ENCODE peak calls at places on chromosomes 6 and 20, in seven cellular contexts. O is choroid plexus epithelial cell; K is stimulated activated CD8-positive, alpha-beta memory T cell treated with anti-CD3 and anti-CD28 coated beads, Interleukin-2, amount 100 ng/mL, for 48 hours; M is kidney epithelial cell; I is AG20443; U is C1 segment of cervical spinal cord; W is HTR-8/SVneo. G is an unnamed sample.
A peak's percentile ranks its signal among the peaks of the same experiment; 100 is the strongest.

GRCh38 chr6:50555982-50556381 is 157.3 kb upstream of the TFAP2D start:
- DNase-seq in M (no peak), O (no peak), W (no peak), I (no peak), U (no peak), K (no peak), G (no peak)

GRCh38 chr20:36210561-36210960 is 25.7 kb upstream of the AAR2 start:
- DNase-seq in K (no peak), O (peak; percentile 14), M (peak; percentile 25), U (no peak), W (no peak), I (no peak), G (no peak)

GRCh38 chr6:121959501-121959900 is 440.0 kb upstream of the HSF2 start:
- DNase-seq in K (no peak), M (no peak), W (no peak), U (no peak), I (no peak), O (no peak), G (peak; percentile 83)

GRCh38 chr20:49187330-49188100 is 619 bp downstream of the STAU1 start:
- DNase-seq in M (no peak), O (peak; percentile 18), U (no peak), W (no peak), K (peak; percentile 34), I (peak; percentile 49), G (peak; percentile 51)

GRCh38 chr20:11569163-11569562 is 348.5 kb upstream of the BTBD3 start:
- DNase-seq in K (no peak), W (no peak), M (no peak), O (no peak), U (no peak), I (no peak), G (no peak)

GRCh38 chr20:18360601-18361000 is 72.3 kb downstream of the ZNF133 start:
- DNase-seq in I (no peak), W (no peak), M (no peak), U (no peak), O (no peak), K (no peak), G (no peak)

GRCh38 chr20:41587956-41588355 is 30.2 kb downstream of the CHD6 start:
- DNase-seq in O (peak; percentile 56), M (no peak), W (peak; percentile 67), U (no peak), K (no peak), I (peak; percentile 86), G (peak; percentile 24)

GRCh38 chr6:166440106-166440505 is 57.4 kb upstream of the MPC1 start:
- DNase-seq in K (no peak), W (no peak), O (no peak), M (no peak), I (no peak), U (no peak), G (no peak)

GRCh38 chr6:25670208-25670607 is 18.2 kb downstream of the SCGN start:
- DNase-seq in K (no peak), W (no peak), U (no peak), I (no peak), M (no peak), O (no peak), G (no peak)

GRCh38 chr6:119096683-119097310 is 18.3 kb upstream of the FAM184A start:
- DNase-seq in O (peak; percentile 33), W (peak; percentile 30), I (no peak), M (no peak), U (no peak), K (no peak), G (no peak)

GRCh38 chr20:43191946-43192847 is 2.5 kb upstream of the PTPRT start:
- DNase-seq in U (no peak), I (peak; percentile 53), W (peak; percentile 63), K (peak; percentile 7), M (no peak), O (peak; percentile 6), G (peak; percentile 68)

GRCh38 chr6:15533379-15534044 is 129.3 kb downstream of the DTNBP1 start:
- DNase-seq in O (no peak), U (no peak), M (no peak), K (no peak), W (no peak), I (no peak), G (no peak)

GRCh38 chr6:21665101-21665435 is 71.5 kb downstream of the SOX4 start:
- DNase-seq in W (no peak), O (no peak), K (no peak), I (peak; percentile 39), M (no peak), U (no peak), G (no peak)

GRCh38 chr6:130625825-130626500 is 201.2 kb upstream of the SMLR1 start:
- DNase-seq in U (no peak), O (peak; percentile 57), M (peak; percentile 12), W (peak; percentile 68), I (peak; percentile 57), K (no peak), G (no peak)

GRCh38 chr6:117397536-117398227 is 28.1 kb downstream of the ROS1 start:
- DNase-seq in M (no peak), O (peak; percentile 11), U (no peak), K (no peak), W (no peak), I (no peak), G (no peak)

GRCh38 chr6:2034256-2034655 is 211.1 kb downstream of the GMDS start:
- DNase-seq in K (no peak), M (no peak), W (no peak), O (no peak), I (no peak), U (no peak), G (no peak)

GRCh38 chr6:41460742-41461336 is 85.3 kb upstream of the FOXP4 start:
- DNase-seq in O (peak; percentile 22), K (no peak), U (no peak), W (no peak), I (no peak), M (no peak), G (no peak)

GRCh38 chr6:170221052-170221752 is 69.7 kb downstream of the DLL1 start:
- DNase-seq in I (no peak), K (no peak), U (no peak), M (no peak), O (no peak), W (no peak), G (no peak)

GRCh38 chr6:158816329-158816728 is 2.8 kb downstream of the EZR start:
- DNase-seq in I (no peak), U (no peak), K (no peak), W (no peak), M (no peak), O (no peak), G (no peak)

GRCh38 chr6:63649269-63649668 is 13.7 kb downstream of the PHF3 start:
- DNase-seq in I (no peak), K (no peak), U (no peak), W (no peak), M (no peak), O (peak; percentile 48), G (no peak)